ENCODE peak calls at places on chromosome 20, in eight cellular contexts. L is K562, R is A549, P is HCT116, M is HepG2, X is SK-N-SH, J is GM12878, E is H1. T is an unnamed sample. For H3K9me3, the result is how much of the 10 kb centered on the place peaks cover.

GRCh38 chr20:38477747-38478146 is 5.1 kb downstream of the RALGAPB start:
- DNase-seq in J (no peak), M (no peak), L (no peak), P (no peak), E (no peak), X (no peak), R (no peak), T (no peak)

GRCh38 chr20:30284533-30284932 is 972.9 kb upstream of the DEFB115 start:
- DNase-seq in R (no peak), P (no peak), X (peak), J (no peak), L (no peak), M (no peak), E (no peak), T (no peak)

GRCh38 chr20:51710503-51710902 is 57.7 kb downstream of the ATP9A start:
- DNase-seq in J (no peak), E (no peak), M (no peak), L (no peak), P (no peak), R (no peak), X (no peak), T (no peak)

GRCh38 chr20:38434310-38434741 is 802 bp downstream of the SNHG17 start:
- DNase-seq in M (no peak), R (peak), P (no peak), J (no peak), L (peak), E (no peak), X (peak), T (peak)

GRCh38 chr20:24046905-24047304 is 58.3 kb upstream of the GGTLC1 start:
- DNase-seq in E (no peak), J (no peak), P (no peak), L (no peak), M (no peak), X (no peak), R (no peak), T (no peak)

GRCh38 chr20:49477200-49477599 is 5.3 kb downstream of the KCNB1 start:
- DNase-seq in X (peak), M (no peak), R (no peak), J (no peak), L (peak), E (no peak), P (no peak), T (no peak)

GRCh38 chr20:63929071-63929470 is 27.1 kb downstream of the UCKL1 start:
- DNase-seq in R (no peak), L (no peak), P (no peak), M (no peak), E (no peak), J (no peak), X (no peak), T (no peak)

GRCh38 chr20:341682-342081 is 5.2 kb upstream of the NRSN2 start:
- DNase-seq in E (no peak), M (peak), J (no peak), P (peak), L (peak), X (no peak), R (peak), T (peak)

GRCh38 chr20:51528263-51529026 is 14.1 kb downstream of the NFATC2 start:
- DNase-seq in L (no peak), J (no peak), R (no peak), E (no peak), P (no peak), M (no peak), X (no peak), T (no peak)

GRCh38 chr20:50346372-50347347 is 156.0 kb downstream of the CEBPB start:
- DNase-seq in J (no peak), R (peak), E (no peak), X (peak), L (no peak), P (no peak), M (no peak), T (peak)

GRCh38 chr20:42938486-42939205 is 251.1 kb downstream of the PTPRT start:
- DNase-seq in E (no peak), L (no peak), R (no peak), J (no peak), X (no peak), P (no peak), M (no peak), T (no peak)

GRCh38 chr20:22348010-22348409 is 236.4 kb downstream of the FOXA2 start:
- DNase-seq in J (no peak), M (no peak), L (no peak), P (no peak), R (no peak), X (no peak), E (no peak), T (no peak)

GRCh38 chr20:16501236-16501635 is 72.0 kb downstream of the KIF16B start:
- DNase-seq in M (no peak), X (no peak), R (no peak), J (no peak), L (no peak), P (no peak), E (no peak), T (no peak)
- H3K9me3 ChIP-seq in M (under half), X (under half), R (under half), J (under half), L (under half), P (under half), E (under half), T (under half)

GRCh38 chr20:62885808-62886708 is 24.4 kb upstream of the TCFL5 start:
- DNase-seq in E (no peak), L (no peak), X (peak), J (no peak), R (no peak), P (no peak), M (no peak), T (no peak)

GRCh38 chr20:62882426-62882825 is 20.8 kb upstream of the TCFL5 start:
- DNase-seq in J (no peak), P (no peak), E (no peak), M (no peak), L (no peak), R (no peak), X (no peak), T (no peak)

GRCh38 chr20:62886709-62887058 is 25.1 kb upstream of the TCFL5 start:
- DNase-seq in E (no peak), R (no peak), P (no peak), L (no peak), X (no peak), M (no peak), J (no peak), T (no peak)

GRCh38 chr20:62885046-62885445 is 23.4 kb upstream of the TCFL5 start:
- DNase-seq in E (no peak), J (no peak), R (no peak), M (no peak), X (no peak), L (no peak), P (no peak), T (no peak)

GRCh38 chr20:62884556-62884955 is 22.9 kb upstream of the TCFL5 start:
- DNase-seq in X (no peak), J (no peak), M (no peak), P (no peak), L (no peak), R (no peak), E (no peak), T (no peak)
- TF ChIP-seq RAD21 in X (no peak), J (no peak), M (no peak), P (no peak), L (no peak), R (no peak), E (no peak), T (no peak)

GRCh38 chr20:19897891-19898290 is 119.3 kb upstream of the NAA20 start:
- DNase-seq in M (no peak), X (no peak), R (no peak), P (no peak), E (no peak), J (no peak), L (no peak), T (no peak)

GRCh38 chr20:19908586-19908985 is 108.6 kb upstream of the NAA20 start:
- DNase-seq in E (no peak), P (no peak), J (no peak), M (no peak), R (no peak), L (no peak), X (no peak), T (no peak)

GRCh38 chr20:19901226-19901625 is 115.9 kb upstream of the NAA20 start:
- DNase-seq in M (no peak), R (peak), P (no peak), E (no peak), X (no peak), L (no peak), J (no peak), T (no peak)

GRCh38 chr20:19907326-19908056 is 109.7 kb upstream of the NAA20 start:
- DNase-seq in E (no peak), R (no peak), P (no peak), M (no peak), J (no peak), L (no peak), X (no peak), T (no peak)

DNA sequence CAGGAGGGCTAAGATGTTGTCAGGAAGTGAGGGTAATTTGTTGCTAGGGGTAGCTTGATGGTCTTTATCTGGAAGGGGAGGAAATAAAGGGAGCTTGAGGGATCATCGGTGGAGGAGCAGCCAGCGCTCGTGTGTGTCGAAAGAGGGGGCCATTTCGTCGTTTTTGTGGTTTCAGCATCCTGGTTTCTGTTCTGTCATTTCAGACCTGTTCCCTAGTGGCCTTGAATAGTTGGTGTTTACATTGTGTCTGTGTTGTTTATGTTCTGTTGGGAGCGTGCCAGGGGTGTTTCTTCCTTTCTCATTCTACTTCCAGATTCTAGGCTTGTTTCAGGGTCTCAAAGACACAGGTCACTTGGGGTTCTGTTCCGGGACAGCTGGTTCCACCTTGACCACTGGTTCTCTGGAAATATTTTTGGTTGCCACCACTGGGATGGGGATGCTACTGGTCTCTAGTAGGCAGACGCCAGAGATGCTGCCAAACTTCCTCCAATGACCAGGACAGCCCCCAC is 113.9 kb upstream of the NAA20 start:
- DNase-seq in M (peak), X (no peak), P (no peak), R (peak), L (no peak), E (no peak), J (no peak), T (peak)
- TF ChIP-seq CTCF in M (peak), X (no peak), P (no peak), R (no peak), L (peak), E (no peak), J (peak), T (peak)

DNA sequence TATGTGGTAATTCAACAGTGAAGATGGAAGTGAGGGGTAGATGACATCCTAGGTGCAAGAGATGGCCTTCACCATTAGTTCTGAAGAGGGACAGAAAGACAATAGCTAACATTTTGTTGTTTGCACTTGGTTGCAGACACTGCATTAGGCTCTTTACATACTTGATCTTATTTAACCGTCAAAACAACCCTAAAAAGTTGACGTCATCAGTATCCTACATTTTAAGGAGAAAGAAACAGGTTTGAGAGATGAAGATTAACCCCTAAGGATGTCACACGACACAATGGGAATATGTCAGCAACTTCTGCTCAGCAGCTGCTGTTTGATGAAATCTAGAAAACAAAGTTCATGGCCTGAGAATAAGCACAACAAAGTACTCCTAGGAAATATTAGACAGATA is 72.6 kb upstream of the MC3R start:
- DNase-seq in R (no peak), P (no peak), E (no peak), L (no peak), J (no peak), X (no peak), M (no peak), T (no peak)
- H3K9me3 ChIP-seq in R (under half), P (under half), E (half or more), L (under half), J (under half), X (under half), M (under half), T (under half)

T was measured in IMR-90.